ENCODE peak calls at places on chromosome 3, in six cellular contexts. M is right lobe of liver, Y is Panc1, B is heart left ventricle, J is colonic mucosa, E is cardiac muscle cell. W is an unnamed sample.

GRCh38 chr3:67650084-67650483 is 4.3 kb downstream of the SUCLG2 start:
- DNase-seq in M (no peak), Y (no peak), B (no peak), J (peak), E (no peak), W (no peak)

GRCh38 chr3:74593152-74593551 is 21.3 kb downstream of the CNTN3 start:
- DNase-seq in M (no peak), Y (no peak), B (no peak), J (no peak), E (no peak), W (no peak)

GRCh38 chr3:31425401-31425800 is 107.3 kb upstream of the STT3B start:
- DNase-seq in M (no peak), Y (no peak), B (no peak), J (no peak), E (no peak), W (no peak)

GRCh38 chr3:23859839-23860382 is 54.2 kb downstream of the UBE2E1 start:
- DNase-seq in M (no peak), Y (no peak), B (no peak), J (no peak), E (no peak), W (no peak)

GRCh38 chr3:36918050-36918449 is 26.8 kb downstream of the TRANK1 start:
- DNase-seq in M (no peak), Y (no peak), B (no peak), J (no peak), E (no peak), W (no peak)

GRCh38 chr3:44880284-44880683 is 5.9 kb downstream of the TGM4 start:
- DNase-seq in M (no peak), Y (no peak), B (no peak), J (no peak), E (no peak), W (no peak)

GRCh38 chr3:60912876-60913275 is 338.4 kb downstream of the FHIT start:
- DNase-seq in M (no peak), Y (no peak), B (no peak), J (no peak), E (no peak), W (no peak)

GRCh38 chr3:186849392-186849975 is 7.0 kb downstream of the ADIPOQ start:
- DNase-seq in M (no peak), Y (peak), B (no peak), J (no peak), E (peak), W (peak)

GRCh38 chr3:189270248-189270832 is 98.6 kb downstream of the TPRG1 start:
- DNase-seq in M (peak), Y (peak), B (peak), J (peak), E (peak), W (peak)

GRCh38 chr3:191356586-191357439 is 26.5 kb upstream of the UTS2B start:
- DNase-seq in M (no peak), Y (no peak), B (peak), J (no peak), E (peak), W (peak)

GRCh38 chr3:123880998-123881561 is 3.1 kb downstream of the MYLK start:
- DNase-seq in M (no peak), Y (no peak), B (no peak), J (peak), E (peak), W (no peak)

GRCh38 chr3:7683431-7683830 is 818.2 kb upstream of the LMCD1 start:
- DNase-seq in M (no peak), Y (no peak), B (no peak), J (no peak), E (peak), W (no peak)
- TF ChIP-seq CTCF in M (no peak), Y (no peak), B (no peak), J (no peak), E (no peak), W (no peak)

GRCh38 chr3:171333784-171334464 is 126.3 kb downstream of the TNIK start:
- DNase-seq in M (no peak), Y (no peak), B (no peak), J (no peak), E (peak), W (no peak)

GRCh38 chr3:171329759-171330158 is 130.4 kb downstream of the TNIK start:
- DNase-seq in M (no peak), Y (no peak), B (no peak), J (no peak), E (no peak), W (no peak)

GRCh38 chr3:171335559-171335958 is 124.6 kb downstream of the TNIK start:
- DNase-seq in M (no peak), Y (no peak), B (no peak), J (no peak), E (no peak), W (no peak)

GRCh38 chr3:171330936-171331335 is 129.3 kb downstream of the TNIK start:
- DNase-seq in M (no peak), Y (no peak), B (no peak), J (no peak), E (no peak), W (no peak)

DNA sequence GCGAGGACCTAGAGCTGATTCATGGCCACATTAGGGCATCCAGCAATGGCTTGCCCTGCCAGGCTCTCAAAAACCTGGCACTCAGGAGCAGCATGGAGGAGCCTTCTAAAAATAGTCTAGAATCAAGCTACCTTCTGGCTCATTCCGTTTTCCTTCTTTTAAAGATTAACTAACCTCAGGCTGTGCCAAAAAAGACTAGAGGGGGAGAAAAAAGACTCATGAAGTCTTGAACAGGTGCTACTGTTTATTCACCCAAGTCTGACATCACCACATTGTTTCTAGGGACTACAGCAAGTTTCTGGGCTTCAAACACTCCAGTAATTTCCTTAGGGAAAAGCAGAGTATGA is 125.8 kb downstream of the TNIK start:
- DNase-seq in M (peak), Y (no peak), B (peak), J (no peak), E (no peak), W (no peak)
- H3K27ac ChIP-seq in M (no peak), Y (no peak), B (peak), J (no peak), E (peak), W (no peak)

GRCh38 chr3:108320746-108321350 is 24.5 kb downstream of the HHLA2 start:
- DNase-seq in M (no peak), Y (no peak), B (no peak), J (no peak), E (no peak), W (peak)

GRCh38 chr3:108327168-108327567 is 30.8 kb downstream of the HHLA2 start:
- DNase-seq in M (no peak), Y (no peak), B (no peak), J (no peak), E (no peak), W (no peak)

GRCh38 chr3:108319428-108320053 is 23.2 kb downstream of the HHLA2 start:
- DNase-seq in M (no peak), Y (no peak), B (no peak), J (peak), E (no peak), W (no peak)

GRCh38 chr3:108324177-108324576 is 27.8 kb downstream of the HHLA2 start:
- DNase-seq in M (no peak), Y (no peak), B (no peak), J (no peak), E (no peak), W (no peak)

GRCh38 chr3:108322352-108322751 is 26.0 kb downstream of the HHLA2 start:
- DNase-seq in M (no peak), Y (no peak), B (no peak), J (no peak), E (no peak), W (no peak)
- TF ChIP-seq CTCF in M (no peak), Y (peak), B (no peak), J (no peak), E (peak), W (no peak)

GRCh38 chr3:107958151-107958550 is 132.7 kb downstream of the CD47 start:
- DNase-seq in M (no peak), Y (no peak), B (no peak), J (no peak), E (peak), W (no peak)
- H3K27ac ChIP-seq in M (no peak), Y (no peak), B (peak), J (peak), E (no peak), W (peak)

DNA sequence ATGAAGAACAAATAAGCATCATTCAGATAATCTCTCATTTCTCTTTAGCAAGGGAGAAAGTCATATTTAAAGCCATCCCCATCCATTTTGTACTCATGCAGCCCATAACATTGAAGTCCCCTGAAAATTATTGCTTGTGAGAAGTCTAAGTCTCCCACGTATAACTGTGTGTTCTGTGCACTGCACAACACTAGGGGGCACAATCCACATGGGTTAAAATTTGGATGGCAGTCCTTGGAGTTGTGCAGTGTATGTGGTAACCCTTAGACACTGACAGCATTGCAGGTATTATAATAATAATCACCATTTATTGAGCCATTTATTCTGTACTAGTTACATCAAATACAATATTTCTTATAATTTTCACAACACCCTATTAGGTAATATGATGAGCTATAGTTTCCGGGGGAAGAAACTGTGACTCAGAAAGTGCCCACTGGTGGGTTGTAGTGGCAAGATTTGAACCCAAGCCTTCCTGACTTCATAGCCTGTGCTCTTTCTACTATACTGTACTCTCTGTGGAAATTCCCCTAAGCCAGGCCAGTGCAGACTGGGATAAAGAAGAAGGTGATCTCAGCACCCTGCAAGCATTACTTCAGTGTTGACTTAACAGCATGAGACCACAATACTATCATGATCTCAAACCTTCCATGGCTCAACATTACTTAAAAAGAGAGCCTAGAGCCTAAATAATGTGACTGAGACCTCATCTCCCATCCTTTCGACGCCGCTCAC is 15.7 kb downstream of the KCNAB1 start:
- DNase-seq in M (no peak), Y (no peak), B (no peak), J (no peak), E (no peak), W (no peak)
- TF ChIP-seq CTCF in M (no peak), Y (peak), B (no peak), J (no peak), E (peak), W (no peak)